ENCODE peak calls at places on chromosomes 2 and 18, in eight cellular contexts. F, D, B, G, A, I, T and R are unnamed samples.

GRCh38 chr2:240466579-240467148 is 31.2 kb downstream of the GPC1 start:
- DNase-seq in D (no peak), A (no peak), B (no peak), G (no peak), F (peak; percentile 1), T (no peak), I (no peak), R (peak; percentile 0)

GRCh38 chr2:68371581-68371980 is 6.5 kb downstream of the PLEK start:
- DNase-seq in F (no peak), T (no peak), D (no peak), A (no peak), G (no peak), B (no peak), I (peak; percentile 17), R (no peak)

GRCh38 chr2:55403177-55403998 is 16.3 kb downstream of the CCDC88A start:
- DNase-seq in T (no peak), F (no peak), G (no peak), D (no peak), B (no peak), A (no peak), I (no peak), R (no peak)

GRCh38 chr2:43402452-43402937 is 176.1 kb upstream of the ZFP36L2 start:
- DNase-seq in F (no peak), B (peak; percentile 54), A (no peak), G (no peak), T (no peak), D (no peak), I (no peak), R (no peak)

GRCh38 chr18:66329716-66330115 is 274.2 kb downstream of the CDH19 start:
- DNase-seq in B (no peak), I (no peak), D (no peak), F (no peak), T (no peak), A (no peak), G (no peak), R (no peak)

GRCh38 chr2:192194065-192194865 is 468 bp downstream of the TMEFF2 start:
- DNase-seq in D (peak; percentile 3), B (peak; percentile 5), I (no peak), A (peak; percentile 41), T (no peak), F (peak; percentile 1), G (peak; percentile 21), R (no peak)

GRCh38 chr2:160650196-160651108 is 156.8 kb upstream of the RBMS1 start:
- DNase-seq in T (no peak), B (no peak), D (no peak), A (no peak), F (peak; percentile 22), G (no peak), I (peak; percentile 49), R (no peak)

GRCh38 chr2:100262555-100263320 is 59.6 kb downstream of the LONRF2 start:
- DNase-seq in B (peak; percentile 74), A (peak; percentile 74), T (peak; percentile 16), I (peak; percentile 18), G (peak; percentile 34), D (peak; percentile 60), F (peak; percentile 59), R (peak; percentile 54)

GRCh38 chr2:190997516-190998113 is 16.4 kb downstream of the STAT1 start:
- DNase-seq in T (no peak), D (no peak), F (no peak), B (no peak), I (no peak), G (no peak), A (peak; percentile 21), R (no peak)

GRCh38 chr2:230749111-230749510 is 36.5 kb downstream of the CAB39 start:
- DNase-seq in G (no peak), T (no peak), I (no peak), A (peak; percentile 67), F (no peak), D (no peak), B (no peak), R (no peak)

GRCh38 chr18:46488472-46489213 is 168.4 kb downstream of the LOXHD1 start:
- DNase-seq in D (no peak), G (no peak), T (no peak), I (no peak), F (no peak), B (no peak), A (no peak), R (no peak)

GRCh38 chr2:71006955-71007799 is 12.5 kb upstream of the TEX261 start:
- DNase-seq in G (no peak), B (no peak), F (no peak), A (no peak), T (no peak), I (no peak), D (peak; percentile 29), R (no peak)

GRCh38 chr2:205681836-205682238 is 464 bp upstream of the NRP2 start:
- DNase-seq in G (no peak), A (peak; percentile 42), B (peak; percentile 74), F (no peak), T (no peak), D (no peak), I (no peak), R (no peak)

GRCh38 chr2:69639246-69639645 is 4.3 kb downstream of the AAK1 start:
- DNase-seq in F (no peak), D (no peak), A (no peak), G (no peak), I (no peak), B (no peak), T (no peak), R (no peak)

GRCh38 chr2:179991344-179991743 is 15.8 kb downstream of the CWC22 start:
- DNase-seq in A (no peak), F (no peak), T (no peak), D (no peak), B (no peak), G (no peak), I (no peak), R (no peak)

GRCh38 chr2:25543939-25544338 is 129.4 kb downstream of the DTNB start:
- DNase-seq in A (no peak), T (no peak), B (no peak), D (no peak), G (no peak), F (no peak), I (peak; percentile 16), R (no peak)

GRCh38 chr2:25539141-25539540 is 134.2 kb downstream of the DTNB start:
- DNase-seq in A (no peak), B (no peak), T (no peak), F (no peak), G (no peak), D (no peak), I (no peak), R (no peak)

GRCh38 chr2:25544445-25544844 is 128.9 kb downstream of the DTNB start:
- DNase-seq in I (no peak), B (no peak), F (no peak), T (no peak), D (no peak), A (no peak), G (no peak), R (no peak)

GRCh38 chr2:25537526-25537925 is 135.9 kb downstream of the DTNB start:
- DNase-seq in I (no peak), T (no peak), F (no peak), D (no peak), G (no peak), A (no peak), B (no peak), R (no peak)

GRCh38 chr2:25541378-25541777 is 132.0 kb downstream of the DTNB start:
- DNase-seq in A (no peak), I (no peak), T (no peak), B (no peak), G (no peak), D (no peak), F (no peak), R (no peak)
- H3K4me1 ChIP-seq in A (no peaks in the 10 kb centered on the region), I (peaks cover 9% of the 10 kb centered on the region), T (no peaks in the 10 kb centered on the region), B (peaks cover 8% of the 10 kb centered on the region), G (no peaks in the 10 kb centered on the region), D (peaks cover 10% of the 10 kb centered on the region), F (no peaks in the 10 kb centered on the region), R (no peaks in the 10 kb centered on the region)

DNA sequence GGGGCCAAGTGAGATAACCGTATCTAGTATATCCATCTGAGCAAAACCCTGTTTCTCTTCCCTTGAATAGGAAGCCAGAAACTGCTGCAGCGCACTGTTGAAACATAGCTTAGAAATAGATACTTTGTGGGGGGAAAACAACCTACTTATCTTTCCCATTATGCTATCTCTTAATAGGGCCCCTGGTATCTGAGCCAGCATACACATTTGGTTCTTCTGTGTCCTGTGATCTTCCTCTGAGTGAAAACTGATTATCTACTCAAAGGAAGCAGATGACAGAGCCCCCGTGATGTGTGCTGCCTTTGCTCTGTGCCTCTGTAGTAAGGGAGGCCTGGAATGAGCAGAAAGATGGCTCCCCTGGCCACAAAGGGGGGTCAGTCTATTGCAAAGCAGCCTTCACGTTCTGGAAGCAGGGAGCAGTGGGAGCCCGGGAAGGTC is 149.9 kb downstream of the AGAP1 start:
- DNase-seq in T (no peak), D (no peak), B (no peak), A (no peak), I (no peak), G (no peak), F (no peak), R (no peak)
- H3K4me3 ChIP-seq in T (no peak overlapping the region), D (no peak overlapping the region), B (no peak overlapping the region), A (no peak overlapping the region), I (no peak overlapping the region), G (no peak overlapping the region), F (no peak overlapping the region), R (no peak overlapping the region)

DNA sequence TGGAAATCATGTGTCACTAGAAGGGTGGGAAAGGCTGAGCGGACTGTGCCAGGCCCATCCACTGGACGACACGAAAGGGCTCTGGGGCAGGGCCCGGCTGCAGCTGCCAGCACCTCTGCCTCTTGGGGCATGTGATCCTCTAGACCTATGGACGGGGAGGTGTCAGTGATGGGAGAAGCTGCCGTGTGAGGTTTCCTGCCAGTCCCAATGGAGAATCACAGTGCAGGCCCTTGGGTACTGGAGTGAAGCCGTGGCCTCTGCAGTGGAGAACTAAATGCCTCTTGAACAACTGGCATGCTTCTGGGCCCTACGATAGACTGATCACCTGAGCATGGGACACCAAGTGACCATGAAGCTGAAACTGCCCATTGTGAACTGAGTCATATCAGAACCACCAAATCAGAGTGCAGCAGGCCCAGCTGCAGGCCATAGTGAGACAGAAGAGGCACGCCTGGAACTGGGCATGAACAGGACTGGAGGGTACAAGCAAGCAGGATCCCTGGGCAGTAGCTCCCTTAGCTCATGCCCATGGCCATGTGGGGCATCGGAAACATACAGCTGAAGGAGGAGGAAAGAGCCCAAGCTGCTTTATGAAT is 18.8 kb upstream of the RHOB start:
- DNase-seq in I (no peak), B (peak; percentile 79), G (no peak), T (no peak), D (no peak), F (no peak), A (no peak), R (no peak)
- H3K4me1 ChIP-seq in I (peaks cover 42% of the 10 kb centered on the region), B (peaks cover 5% of the 10 kb centered on the region), G (no peaks in the 10 kb centered on the region), T (peaks cover 20% of the 10 kb centered on the region), D (peaks cover 5% of the 10 kb centered on the region), F (peaks cover 21% of the 10 kb centered on the region), A (peaks cover 19% of the 10 kb centered on the region), R (peaks cover 18% of the 10 kb centered on the region)

DNA sequence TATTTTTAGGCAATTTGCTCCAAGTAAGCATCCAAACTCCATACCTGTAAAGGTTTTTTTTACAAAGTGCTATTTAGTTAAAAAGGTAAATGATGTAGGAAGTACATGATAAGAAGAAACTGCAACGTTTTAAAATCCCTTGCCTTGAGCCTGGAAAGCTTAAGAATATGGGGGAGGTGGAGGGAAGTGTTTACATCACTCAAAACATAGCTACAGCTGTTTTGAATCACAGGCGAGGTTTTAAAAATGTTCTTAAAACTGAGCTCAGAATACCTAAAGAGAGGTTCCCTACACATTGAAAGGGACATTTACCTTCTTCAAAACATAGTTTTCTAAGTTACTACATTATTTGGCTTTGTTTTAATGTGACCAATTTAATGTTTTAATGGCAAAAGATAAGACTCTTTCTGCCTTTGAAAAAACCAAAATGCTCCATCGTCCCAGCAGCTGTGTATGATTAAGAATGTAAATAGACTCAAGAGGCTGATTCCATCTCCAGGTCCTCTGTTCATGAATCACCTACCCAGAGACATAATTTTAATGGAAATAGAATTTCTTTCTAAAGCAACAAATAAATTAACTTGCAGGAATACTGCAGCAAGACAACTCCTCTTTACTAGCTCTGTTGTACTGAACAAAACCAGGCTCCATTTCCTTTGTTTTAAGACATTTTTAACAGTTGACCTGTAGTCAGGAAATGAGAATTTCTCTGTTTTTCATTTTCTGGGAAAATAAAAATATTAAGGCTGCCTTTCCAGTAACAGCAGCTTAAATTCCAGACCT is 33.9 kb upstream of the WDR75 start:
- DNase-seq in G (no peak), T (no peak), F (no peak), I (peak; percentile 22), D (peak; percentile 13), B (no peak), A (peak; percentile 74), R (no peak)
- H3K4me3 ChIP-seq in G (no peak overlapping the region), T (no peak overlapping the region), F (no peak overlapping the region), I (no peak overlapping the region), D (peak overlapping the region; percentile 13), B (no peak overlapping the region), A (peak overlapping the region; percentile 67), R (no peak overlapping the region)